ENCODE peak calls at places on chromosomes 3 and 15, in seven cellular contexts. A is right atrium auricular region, Q is psoas muscle, R is heart left ventricle, Y is pancreas, E is RWPE2, S is SJCRH30. J is an unnamed sample.

GRCh38 chr3:114892880-114893279 is 254.2 kb downstream of the ZBTB20 start:
- DNase-seq in A (no peak), Q (no peak), R (no peak), Y (no peak), E (no peak), S (no peak), J (no peak)

GRCh38 chr3:174333640-174334039 is 525.5 kb upstream of the NAALADL2 start:
- DNase-seq in A (no peak), Q (no peak), R (no peak), Y (no peak), E (no peak), S (peak; percentile 51), J (no peak)

GRCh38 chr3:16396202-16396601 is 117.3 kb downstream of the RFTN1 start:
- DNase-seq in A (no peak), Q (no peak), R (no peak), Y (no peak), E (no peak), S (no peak), J (no peak)

GRCh38 chr15:69145694-69146492 is 14.5 kb upstream of the GLCE start:
- DNase-seq in A (no peak), Q (no peak), R (no peak), Y (no peak), E (no peak), S (no peak), J (no peak)

GRCh38 chr15:52080031-52080430 is 32.5 kb downstream of the BCL2L10 start:
- DNase-seq in A (no peak), Q (no peak), R (no peak), Y (no peak), E (peak; percentile 89), S (no peak), J (no peak)

GRCh38 chr3:149554826-149555225 is 80.3 kb downstream of the TM4SF4 start:
- DNase-seq in A (no peak), Q (no peak), R (no peak), Y (no peak), E (no peak), S (no peak), J (peak; percentile 36)

GRCh38 chr3:141915016-141915415 is 38.6 kb downstream of the ATP1B3 start:
- DNase-seq in A (no peak), Q (no peak), R (no peak), Y (no peak), E (no peak), S (no peak), J (no peak)

GRCh38 chr3:104066658-104067057 is 1300.1 kb upstream of the ALCAM start:
- DNase-seq in A (no peak), Q (no peak), R (no peak), Y (no peak), E (no peak), S (no peak), J (no peak)

GRCh38 chr15:77456746-77457618 is 36.3 kb downstream of the HMG20A start:
- DNase-seq in A (no peak), Q (no peak), R (no peak), Y (no peak), E (no peak), S (no peak), J (no peak)

GRCh38 chr3:4350789-4351163 is 47.6 kb downstream of the SETMAR start:
- DNase-seq in A (no peak), Q (no peak), R (peak; percentile 45), Y (peak; percentile 26), E (no peak), S (peak; percentile 56), J (peak; percentile 89)

GRCh38 chr15:43545426-43545825 is 28.0 kb downstream of the MAP1A start:
- DNase-seq in A (no peak), Q (no peak), R (no peak), Y (no peak), E (no peak), S (no peak), J (no peak)

GRCh38 chr3:166296179-166296783 is 459.1 kb upstream of the BCHE start:
- DNase-seq in A (no peak), Q (no peak), R (no peak), Y (no peak), E (no peak), S (no peak), J (no peak)

GRCh38 chr15:39195988-39196486 is 384.8 kb upstream of the THBS1 start:
- DNase-seq in A (no peak), Q (no peak), R (no peak), Y (no peak), E (peak; percentile 98), S (no peak), J (peak; percentile 75)

GRCh38 chr3:13865581-13866405 is 14.1 kb downstream of the WNT7A start:
- DNase-seq in A (no peak), Q (no peak), R (no peak), Y (no peak), E (no peak), S (no peak), J (no peak)

GRCh38 chr3:13863422-13863821 is 16.4 kb downstream of the WNT7A start:
- DNase-seq in A (no peak), Q (no peak), R (no peak), Y (no peak), E (no peak), S (no peak), J (no peak)

GRCh38 chr3:13866406-13866965 is 13.4 kb downstream of the WNT7A start:
- DNase-seq in A (no peak), Q (no peak), R (no peak), Y (no peak), E (no peak), S (no peak), J (no peak)

GRCh38 chr3:13863929-13864595 is 15.8 kb downstream of the WNT7A start:
- DNase-seq in A (no peak), Q (no peak), R (no peak), Y (no peak), E (no peak), S (no peak), J (no peak)

DNA sequence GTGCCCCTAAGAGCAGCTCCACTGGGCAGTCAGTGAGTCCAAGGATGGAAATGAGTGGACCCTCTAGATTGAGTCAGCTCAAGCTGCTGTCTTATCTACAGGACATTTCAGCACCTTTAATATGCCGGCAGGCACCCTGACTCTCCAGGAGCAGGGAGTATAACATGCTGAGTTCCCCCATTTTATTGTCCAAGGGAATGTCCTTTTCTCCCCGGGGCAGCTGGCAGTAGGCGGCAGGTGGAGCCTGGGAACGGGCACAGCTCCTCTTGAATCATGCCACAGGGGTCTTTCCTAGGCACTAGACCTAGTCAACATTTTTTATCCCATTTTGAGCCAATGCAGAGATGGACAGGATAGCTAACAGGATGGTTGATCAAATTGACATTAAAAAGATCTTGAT is 14.8 kb downstream of the WNT7A start:
- DNase-seq in A (no peak), Q (no peak), R (no peak), Y (no peak), E (no peak), S (no peak), J (no peak)
- H3K27me3 ChIP-seq in A (no peaks in the 10 kb centered on the region), Q (peaks cover 24% of the 10 kb centered on the region), R (no peaks in the 10 kb centered on the region), Y (no peaks in the 10 kb centered on the region), E (no peaks in the 10 kb centered on the region), S (peaks cover 7% of the 10 kb centered on the region), J (no peaks in the 10 kb centered on the region)

DNA sequence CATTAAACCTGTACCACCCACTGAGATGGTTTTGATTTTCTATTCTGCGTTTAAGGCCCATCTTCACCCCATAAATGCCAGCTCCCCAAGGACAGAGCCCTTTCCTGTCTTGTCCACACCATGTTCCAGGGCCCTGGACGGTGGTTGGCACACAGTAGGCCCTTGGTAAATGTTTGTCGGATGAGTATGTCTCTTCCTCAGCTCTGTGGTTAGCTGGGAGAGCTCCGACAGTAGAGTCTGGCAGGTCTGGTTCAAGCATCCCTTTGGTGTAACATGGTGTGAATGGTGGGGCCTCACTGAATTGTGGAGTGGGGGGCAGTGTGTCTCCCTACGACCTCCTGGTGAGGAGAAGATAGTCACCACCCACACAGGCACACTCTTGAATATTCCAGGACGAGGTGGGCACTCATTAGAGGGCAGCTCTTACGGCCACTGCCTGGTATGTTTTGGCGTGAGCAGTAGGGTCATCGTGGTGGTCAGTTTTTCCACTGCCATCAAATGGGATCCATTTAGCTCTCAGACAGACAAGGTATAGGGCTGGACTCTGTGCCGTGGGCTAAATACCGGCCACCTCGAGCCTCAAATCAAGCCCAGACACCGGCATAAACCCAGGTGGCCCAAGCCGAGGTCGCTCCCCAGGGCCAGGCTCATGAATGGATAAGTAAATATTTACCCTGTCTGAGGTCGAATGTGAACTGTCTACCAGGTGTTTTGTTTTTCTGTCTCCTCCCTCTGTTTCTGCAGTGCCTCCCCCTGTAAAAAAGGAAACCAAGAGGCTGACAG is 61.3 kb downstream of the SMAD3 start:
- DNase-seq in A (no peak), Q (no peak), R (no peak), Y (peak; percentile 77), E (no peak), S (no peak), J (no peak)
- H3K27me3 ChIP-seq in A (no peaks in the 10 kb centered on the region), Q (no peaks in the 10 kb centered on the region), R (no peaks in the 10 kb centered on the region), Y (no peaks in the 10 kb centered on the region), E (no peaks in the 10 kb centered on the region), S (no peaks in the 10 kb centered on the region), J (no peaks in the 10 kb centered on the region)

GRCh38 chr15:78772738-78773137 is 38.5 kb downstream of the ADAMTS7 start:
- DNase-seq in A (no peak), Q (no peak), R (no peak), Y (no peak), E (no peak), S (no peak), J (no peak)

GRCh38 chr15:78778422-78778821 is 32.8 kb downstream of the ADAMTS7 start:
- DNase-seq in A (no peak), Q (no peak), R (no peak), Y (no peak), E (no peak), S (no peak), J (no peak)

GRCh38 chr15:78775472-78775871 is 35.8 kb downstream of the ADAMTS7 start:
- DNase-seq in A (no peak), Q (no peak), R (no peak), Y (no peak), E (peak; percentile 65), S (no peak), J (no peak)
- H3K27me3 ChIP-seq in A (no peaks in the 10 kb centered on the region), Q (no peaks in the 10 kb centered on the region), R (no peaks in the 10 kb centered on the region), Y (no peaks in the 10 kb centered on the region), E (no peaks in the 10 kb centered on the region), S (no peaks in the 10 kb centered on the region), J (no peaks in the 10 kb centered on the region)

GRCh38 chr15:70555713-70556112 is 207.6 kb downstream of the UACA start:
- DNase-seq in A (no peak), Q (no peak), R (no peak), Y (no peak), E (no peak), S (no peak), J (no peak)

GRCh38 chr15:70556376-70556775 is 207.0 kb downstream of the UACA start:
- DNase-seq in A (no peak), Q (no peak), R (no peak), Y (no peak), E (no peak), S (no peak), J (no peak)

GRCh38 chr15:70558406-70559222 is 204.7 kb downstream of the UACA start:
- DNase-seq in A (no peak), Q (no peak), R (no peak), Y (no peak), E (no peak), S (no peak), J (no peak)

GRCh38 chr15:70557506-70558258 is 205.7 kb downstream of the UACA start:
- DNase-seq in A (no peak), Q (peak; percentile 63), R (no peak), Y (no peak), E (no peak), S (no peak), J (no peak)

DNA sequence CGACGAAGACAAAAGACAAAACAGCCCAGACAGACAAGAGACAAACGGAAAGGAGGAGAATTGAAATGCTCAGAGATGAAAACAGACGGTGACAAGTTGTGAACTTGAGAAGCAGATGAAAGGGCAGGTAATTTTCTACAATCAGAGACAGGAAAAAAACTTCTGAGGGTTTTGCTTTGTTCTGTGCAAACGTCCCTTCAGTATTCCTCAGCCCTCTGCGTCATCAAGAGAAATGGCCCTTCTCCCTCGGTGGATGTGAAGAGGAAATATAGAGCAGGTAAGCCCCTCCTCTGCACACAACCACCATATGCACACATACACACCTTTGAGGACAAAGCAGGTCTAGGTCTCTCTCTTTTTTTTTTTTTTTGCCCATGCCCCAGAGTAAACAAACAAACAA is 206.6 kb downstream of the UACA start:
- DNase-seq in A (no peak), Q (no peak), R (no peak), Y (no peak), E (no peak), S (no peak), J (no peak)
- H3K27me3 ChIP-seq in A (no peaks in the 10 kb centered on the region), Q (no peaks in the 10 kb centered on the region), R (no peaks in the 10 kb centered on the region), Y (no peaks in the 10 kb centered on the region), E (no peaks in the 10 kb centered on the region), S (peaks cover 5% of the 10 kb centered on the region), J (no peaks in the 10 kb centered on the region)

J was measured in small intestine.